ENCODE peak calls at places on chromosomes 12 and 14, in ten cellular contexts. V, Q, W, H, J, E, Z, F, I and P are unnamed samples. For H3K9me3, the result is how much of the 10 kb centered on the place peaks cover.

GRCh38 chr12:83179999-83180398 is 493.3 kb downstream of the TMTC2 start:
- DNase-seq in Z (no peak), F (no peak), I (no peak), Q (no peak), J (no peak), W (no peak), E (no peak), H (no peak), V (no peak), P (no peak)

GRCh38 chr12:123723765-123724164 is 11.6 kb downstream of the ATP6V0A2 start:
- DNase-seq in J (no peak), H (no peak), V (no peak), Z (no peak), E (no peak), Q (no peak), W (no peak), I (no peak), F (no peak), P (no peak)

GRCh38 chr12:13817131-13817530 is 164.3 kb downstream of the GRIN2B start:
- DNase-seq in I (no peak), F (no peak), Z (no peak), H (no peak), V (no peak), W (no peak), E (no peak), J (peak), Q (no peak), P (no peak)

GRCh38 chr14:74908861-74909341 is 14.2 kb downstream of the RPS6KL1 start:
- DNase-seq in Q (no peak), F (no peak), J (no peak), Z (no peak), E (peak), H (no peak), W (no peak), I (no peak), V (no peak), P (no peak)

GRCh38 chr14:95322646-95323045 is 2.9 kb upstream of the CLMN start:
- DNase-seq in V (no peak), E (no peak), Z (no peak), H (no peak), I (no peak), J (no peak), Q (no peak), F (no peak), W (no peak), P (no peak)

GRCh38 chr14:103931422-103931821 is 3.2 kb downstream of the TDRD9 start:
- DNase-seq in V (no peak), Z (no peak), H (no peak), E (no peak), J (no peak), I (no peak), Q (no peak), F (no peak), W (no peak), P (no peak)

GRCh38 chr12:47729233-47729632 is 3.9 kb upstream of the ENDOU start:
- DNase-seq in Z (no peak), H (no peak), W (no peak), V (no peak), F (no peak), I (no peak), Q (no peak), J (no peak), E (no peak), P (no peak)

GRCh38 chr14:104552738-104553125 is 26.8 kb upstream of the C14orf180 start:
- DNase-seq in E (peak), F (no peak), V (no peak), H (no peak), I (no peak), Z (no peak), Q (no peak), W (no peak), J (no peak), P (no peak)

GRCh38 chr14:34356267-34356660 is 105.8 kb downstream of the SPTSSA start:
- DNase-seq in I (no peak), W (no peak), V (no peak), H (no peak), Q (no peak), Z (no peak), J (no peak), F (peak), E (no peak), P (no peak)

GRCh38 chr12:106304001-106304421 is 1.5 kb downstream of the TCP11L2 start:
- DNase-seq in W (no peak), Z (no peak), V (no peak), I (no peak), E (no peak), F (no peak), J (no peak), H (peak), Q (no peak), P (no peak)

GRCh38 chr12:67804168-67804567 is 155.6 kb downstream of the DYRK2 start:
- DNase-seq in I (no peak), W (no peak), J (no peak), H (peak), F (no peak), Z (peak), V (no peak), E (no peak), Q (no peak), P (no peak)

GRCh38 chr12:79933580-79934264 is 1.2 kb downstream of the PPP1R12A start:
- DNase-seq in V (no peak), W (no peak), Q (peak), H (peak), Z (peak), F (peak), E (no peak), I (peak), J (peak), P (no peak)

GRCh38 chr12:32016680-32017482 is 57.7 kb downstream of the RESF1 start:
- DNase-seq in H (no peak), W (no peak), J (no peak), I (no peak), E (no peak), Z (no peak), V (no peak), Q (no peak), F (no peak), P (no peak)

GRCh38 chr14:86540636-86541247 is 1010.8 kb downstream of the FLRT2 start:
- DNase-seq in W (no peak), Q (no peak), H (no peak), Z (no peak), E (no peak), J (no peak), V (no peak), F (peak), I (no peak), P (no peak)

GRCh38 chr12:40325349-40325960 is 100.7 kb downstream of the LRRK2 start:
- DNase-seq in I (no peak), W (no peak), F (peak), Z (no peak), H (no peak), Q (peak), E (no peak), J (peak), V (no peak), P (no peak)

GRCh38 chr12:124904306-124905098 is 9.9 kb downstream of the UBC start:
- DNase-seq in F (no peak), Q (peak), V (peak), J (peak), H (no peak), E (peak), I (no peak), Z (no peak), W (peak), P (peak)

GRCh38 chr14:28356819-28357218 is 409.8 kb upstream of the FOXG1 start:
- DNase-seq in F (no peak), W (no peak), Q (no peak), E (no peak), J (no peak), I (no peak), H (no peak), V (no peak), Z (no peak), P (no peak)

GRCh38 chr12:91185437-91185836 is 2.8 kb upstream of the DCN start:
- DNase-seq in V (no peak), Z (no peak), E (no peak), F (no peak), I (no peak), J (no peak), H (no peak), W (no peak), Q (no peak), P (no peak)

GRCh38 chr12:124763594-124763979 is 100.1 kb downstream of the SCARB1 start:
- DNase-seq in W (no peak), Z (peak), I (no peak), V (no peak), F (no peak), J (no peak), E (no peak), Q (no peak), H (no peak), P (no peak)

GRCh38 chr14:67417633-67418032 is 5.7 kb upstream of the PLEK2 start:
- DNase-seq in I (no peak), Z (no peak), F (no peak), H (no peak), E (no peak), J (no peak), W (no peak), V (no peak), Q (no peak), P (peak)

GRCh38 chr14:99479160-99479902 is 1.3 kb downstream of the SETD3 start:
- DNase-seq in F (no peak), E (no peak), H (no peak), W (no peak), V (no peak), Q (no peak), I (no peak), J (peak), Z (no peak), P (no peak)

GRCh38 chr14:93047661-93048060 is 68.1 kb downstream of the ITPK1 start:
- DNase-seq in I (no peak), W (no peak), F (no peak), J (no peak), Z (no peak), Q (no peak), V (peak), H (no peak), E (peak), P (no peak)

GRCh38 chr12:42039146-42039545 is 105.5 kb downstream of the GXYLT1 start:
- DNase-seq in I (no peak), H (no peak), Z (no peak), E (no peak), V (no peak), F (peak), J (no peak), W (no peak), Q (no peak), P (no peak)

GRCh38 chr12:77229640-77230442 is 164.5 kb upstream of the E2F7 start:
- DNase-seq in Z (no peak), J (no peak), V (no peak), E (no peak), H (no peak), F (peak), W (no peak), I (no peak), Q (no peak), P (no peak)

GRCh38 chr12:84131076-84131475 is 781.5 kb downstream of the SLC6A15 start:
- DNase-seq in I (no peak), H (no peak), V (no peak), Q (no peak), E (no peak), F (no peak), W (no peak), Z (no peak), J (no peak), P (no peak)

GRCh38 chr12:123064885-123065619 is 84.6 kb downstream of the ARL6IP4 start:
- DNase-seq in J (no peak), W (peak), H (no peak), V (no peak), E (no peak), I (no peak), Z (no peak), Q (no peak), F (no peak), P (no peak)

GRCh38 chr12:70962226-70962794 is 41.8 kb upstream of the PTPRR start:
- DNase-seq in J (no peak), Q (no peak), W (no peak), F (no peak), Z (no peak), I (no peak), H (no peak), E (no peak), V (no peak), P (no peak)

GRCh38 chr12:81974762-81975161 is 215.6 kb upstream of the PPFIA2 start:
- DNase-seq in H (no peak), Z (no peak), Q (no peak), F (no peak), V (no peak), I (no peak), E (no peak), J (no peak), W (no peak), P (no peak)

GRCh38 chr12:130579231-130579630 is 136.9 kb downstream of the RIMBP2 start:
- DNase-seq in Q (no peak), F (no peak), H (no peak), Z (no peak), J (no peak), E (no peak), I (no peak), W (no peak), V (no peak), P (no peak)

GRCh38 chr12:25972783-25973182 is 14.3 kb downstream of the RASSF8 start:
- DNase-seq in W (no peak), E (no peak), I (no peak), F (no peak), Z (no peak), J (no peak), V (no peak), H (no peak), Q (no peak), P (no peak)

GRCh38 chr14:67787673-67788072 is 28.7 kb downstream of the ZFYVE26 start:
- DNase-seq in Z (no peak), I (no peak), F (no peak), E (no peak), Q (no peak), H (no peak), V (no peak), W (no peak), J (no peak), P (no peak)

GRCh38 chr14:92984896-92985295 is 61.9 kb downstream of the CHGA start:
- DNase-seq in V (no peak), Q (peak), W (no peak), H (no peak), I (no peak), F (no peak), Z (no peak), J (peak), E (no peak), P (no peak)

GRCh38 chr12:16526693-16527092 is 79.3 kb downstream of the LMO3 start:
- DNase-seq in V (no peak), Z (no peak), J (no peak), W (no peak), I (no peak), F (peak), E (no peak), Q (no peak), H (no peak), P (no peak)

GRCh38 chr12:21648378-21648777 is 9.3 kb downstream of the LDHB start:
- DNase-seq in E (no peak), Q (no peak), W (no peak), I (no peak), H (no peak), Z (no peak), F (no peak), J (no peak), V (no peak), P (no peak)

GRCh38 chr12:21651821-21652220 is 5.8 kb downstream of the LDHB start:
- DNase-seq in H (no peak), W (no peak), F (no peak), Q (no peak), J (no peak), I (no peak), E (no peak), Z (no peak), V (no peak), P (no peak)

GRCh38 chr12:21647179-21647578 is 10.5 kb downstream of the LDHB start:
- DNase-seq in E (no peak), Q (no peak), H (no peak), J (no peak), V (no peak), Z (no peak), W (no peak), F (no peak), I (no peak), P (no peak)

GRCh38 chr12:21650997-21651396 is 6.6 kb downstream of the LDHB start:
- DNase-seq in I (no peak), Q (no peak), E (no peak), Z (no peak), F (no peak), H (no peak), V (no peak), W (no peak), J (no peak), P (no peak)

DNA sequence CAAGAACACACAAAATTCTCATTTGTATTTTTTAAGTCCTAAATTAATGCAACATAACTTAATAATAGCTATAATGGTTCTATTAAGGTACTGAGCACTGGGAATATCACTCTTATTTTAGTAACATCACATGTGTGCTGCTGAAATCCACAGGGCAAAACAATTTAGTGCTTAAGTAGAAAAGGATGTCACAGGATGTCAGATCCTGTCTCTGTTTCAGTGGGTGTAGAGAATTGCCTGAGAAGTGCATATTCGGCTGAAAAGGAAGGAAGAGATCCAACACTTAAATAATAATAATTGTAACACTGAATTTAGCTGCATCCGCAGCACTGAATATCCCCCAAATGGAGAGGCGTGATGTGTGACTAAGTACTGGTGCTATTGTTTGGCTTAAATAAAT is 8.6 kb downstream of the LDHB start:
- DNase-seq in I (no peak), Z (no peak), V (no peak), W (no peak), F (no peak), E (no peak), H (no peak), Q (no peak), J (no peak), P (no peak)
- H3K4me3 ChIP-seq in I (no peak), Z (no peak), V (no peak), W (no peak), F (no peak), E (no peak), H (no peak), Q (no peak), J (no peak), P (no peak)

GRCh38 chr12:22828059-22828458 is 203.1 kb downstream of the ETNK1 start:
- DNase-seq in J (no peak), V (no peak), I (no peak), W (no peak), Z (no peak), H (no peak), F (no peak), E (no peak), Q (no peak), P (no peak)
- H3K9me3 ChIP-seq in J (under half), V (under half), I (under half), W (under half), Z (under half), H (under half), F (under half), E (under half), Q (under half), P (under half)

GRCh38 chr12:53493610-53494391 is 5.5 kb downstream of the MAP3K12 start:
- DNase-seq in E (peak), J (no peak), F (no peak), V (no peak), Z (no peak), I (no peak), W (no peak), H (no peak), Q (no peak), P (no peak)
- H3K4me3 ChIP-seq in E (peak), J (no peak), F (peak), V (peak), Z (peak), I (peak), W (peak), H (peak), Q (peak), P (no peak)

DNA sequence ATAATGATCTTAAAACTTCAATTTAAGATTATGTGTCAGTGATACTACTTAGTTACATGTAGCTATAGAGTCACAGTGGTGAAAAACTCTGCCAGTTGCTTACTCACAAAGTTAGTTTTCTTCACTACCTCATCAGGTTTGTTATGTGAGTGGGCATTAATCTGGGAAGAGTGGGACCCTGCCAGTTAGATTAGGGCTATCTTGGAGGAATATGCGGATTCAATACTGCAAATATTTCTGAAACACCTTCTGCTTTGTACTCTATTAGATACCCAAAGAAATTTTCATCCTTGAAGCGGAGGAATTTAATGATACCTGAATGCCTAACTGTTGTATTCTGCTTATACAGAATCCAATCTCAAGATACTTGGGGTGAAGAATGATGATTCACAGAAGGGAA is 25.1 kb downstream of the ZNF268 start:
- DNase-seq in H (no peak), J (no peak), F (no peak), Z (no peak), E (no peak), Q (no peak), W (no peak), V (no peak), I (no peak), P (no peak)
- H3K9me3 ChIP-seq in H (half or more), J (under half), F (half or more), Z (half or more), E (half or more), Q (under half), W (half or more), V (half or more), I (under half), P (under half)

GRCh38 chr12:49428652-49429549 is 61.6 kb downstream of the SPATS2 start:
- DNase-seq in I (no peak), Z (no peak), W (no peak), Q (no peak), E (no peak), H (no peak), F (peak), J (no peak), V (no peak), P (no peak)
- H3K4me3 ChIP-seq in I (no peak), Z (no peak), W (no peak), Q (no peak), E (no peak), H (no peak), F (no peak), J (no peak), V (no peak), P (no peak)

GRCh38 chr12:11698729-11699128 is 49.3 kb downstream of the ETV6 start:
- DNase-seq in W (no peak), Q (no peak), E (no peak), J (no peak), V (no peak), F (no peak), H (no peak), I (no peak), Z (no peak), P (no peak)
- H3K9me3 ChIP-seq in W (under half), Q (under half), E (under half), J (under half), V (under half), F (under half), H (under half), I (under half), Z (under half), P (under half)

GRCh38 chr14:61277784-61278183 is 3.4 kb downstream of the TMEM30B start:
- DNase-seq in W (no peak), V (no peak), F (no peak), H (no peak), I (no peak), J (peak), Q (no peak), Z (no peak), E (no peak), P (no peak)

GRCh38 chr14:61281186-61281676 is at the start of gene TMEM30B:
- DNase-seq in E (no peak), F (no peak), W (no peak), I (no peak), Q (peak), V (peak), J (peak), H (peak), Z (no peak), P (peak)

GRCh38 chr14:61280526-61281185 is 482 bp downstream of the TMEM30B start:
- DNase-seq in E (peak), J (peak), W (peak), I (peak), V (peak), Z (no peak), H (peak), Q (peak), F (peak), P (peak)

GRCh38 chr14:61280092-61280525 is 1.0 kb downstream of the TMEM30B start:
- DNase-seq in J (peak), I (no peak), F (no peak), Z (no peak), V (no peak), Q (peak), E (no peak), W (no peak), H (no peak), P (no peak)

DNA sequence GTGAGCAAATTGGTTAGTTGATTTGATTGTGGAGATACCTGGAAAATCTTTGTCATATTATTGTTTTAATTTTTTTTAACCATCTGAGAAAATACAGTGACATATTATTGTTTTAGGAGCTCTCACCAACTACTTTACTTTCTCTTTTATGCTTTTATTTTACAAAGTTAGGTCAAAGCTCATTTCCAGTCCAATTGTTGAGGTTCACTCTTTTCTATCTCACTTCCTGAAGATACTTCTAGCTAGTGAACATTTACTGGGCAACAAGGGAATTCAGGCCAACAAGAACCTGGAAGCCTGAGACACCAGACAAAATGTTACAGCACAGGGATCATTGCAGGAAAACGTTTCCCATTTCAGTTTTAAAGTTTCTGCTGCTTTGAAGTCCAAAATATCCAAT is 3.9 kb downstream of the TMEM30B start:
- DNase-seq in V (no peak), I (no peak), J (peak), E (no peak), Z (no peak), W (no peak), F (no peak), Q (no peak), H (no peak), P (no peak)
- H3K4me3 ChIP-seq in V (no peak), I (no peak), J (no peak), E (no peak), Z (no peak), W (no peak), F (no peak), Q (no peak), H (no peak), P (no peak)

GRCh38 chr12:34107016-34107415 is 84.7 kb downstream of the ALG10 start:
- DNase-seq in F (no peak), W (no peak), I (no peak), Z (no peak), J (no peak), H (no peak), E (no peak), V (no peak), Q (no peak), P (no peak)
- H3K9me3 ChIP-seq in F (under half), W (under half), I (under half), Z (under half), J (under half), H (under half), E (under half), V (under half), Q (under half), P (under half)

GRCh38 chr12:6643569-6644256 is 3.5 kb downstream of the ACRBP start:
- DNase-seq in I (no peak), Z (no peak), F (no peak), W (no peak), V (peak), H (no peak), E (no peak), Q (no peak), J (no peak), P (no peak)
- H3K4me3 ChIP-seq in I (no peak), Z (no peak), F (no peak), W (no peak), V (no peak), H (no peak), E (no peak), Q (no peak), J (no peak), P (no peak)